ENCODE peak calls at places on chromosomes 1 and 21, in five cellular contexts. One of them, this sample, is unnamed.

GRCh38 chr1:245326396-245326795 is 171.6 kb downstream of the KIF26B start:
- DNase-seq in heart left ventricle: no peak
- DNase-seq in gastrocnemius medialis: no peak
- DNase-seq in ovary: no peak
- DNase-seq in A549: no peak
- DNase-seq in this sample: no peak

GRCh38 chr1:51484591-51484990 is 34.5 kb downstream of the EPS15 start:
- DNase-seq in A549: no peak
- DNase-seq in gastrocnemius medialis: no peak
- DNase-seq in ovary: no peak
- DNase-seq in heart left ventricle: no peak
- DNase-seq in this sample: no peak

GRCh38 chr1:113912594-113913311 is 7.6 kb downstream of the DCLRE1B start:
- DNase-seq in gastrocnemius medialis: peak
- DNase-seq in A549: no peak
- DNase-seq in ovary: peak
- DNase-seq in heart left ventricle: peak
- DNase-seq in this sample: peak

GRCh38 chr1:6148497-6149241 is 31.5 kb downstream of the CHD5 start:
- DNase-seq in gastrocnemius medialis: no peak
- DNase-seq in ovary: peak
- DNase-seq in heart left ventricle: peak
- DNase-seq in A549: peak
- DNase-seq in this sample: peak

GRCh38 chr1:66013371-66013770 is 220.7 kb downstream of the PDE4B start:
- DNase-seq in A549: no peak
- DNase-seq in gastrocnemius medialis: no peak
- DNase-seq in heart left ventricle: no peak
- DNase-seq in ovary: no peak
- DNase-seq in this sample: no peak

GRCh38 chr1:154325583-154326545 is 539 bp downstream of the ATP8B2 start:
- DNase-seq in gastrocnemius medialis: peak
- DNase-seq in A549: peak
- DNase-seq in ovary: peak
- DNase-seq in heart left ventricle: peak
- DNase-seq in this sample: peak

GRCh38 chr1:26784023-26784871 is 3.5 kb upstream of the PIGV start:
- DNase-seq in heart left ventricle: peak
- DNase-seq in ovary: peak
- DNase-seq in gastrocnemius medialis: peak
- DNase-seq in A549: no peak
- DNase-seq in this sample: peak

GRCh38 chr1:186629341-186629740 is 50.9 kb downstream of the PTGS2 start:
- DNase-seq in ovary: no peak
- DNase-seq in A549: no peak
- DNase-seq in gastrocnemius medialis: no peak
- DNase-seq in heart left ventricle: no peak
- DNase-seq in this sample: no peak

GRCh38 chr1:226324479-226324878 is 15.5 kb upstream of the LIN9 start:
- DNase-seq in gastrocnemius medialis: no peak
- DNase-seq in ovary: no peak
- DNase-seq in A549: no peak
- DNase-seq in heart left ventricle: no peak
- DNase-seq in this sample: no peak

GRCh38 chr1:3669421-3669821 is 17.1 kb downstream of the TP73 start:
- DNase-seq in gastrocnemius medialis: no peak
- DNase-seq in A549: no peak
- DNase-seq in heart left ventricle: peak
- DNase-seq in ovary: no peak
- DNase-seq in this sample: no peak

GRCh38 chr1:110450928-110451327 is at the start of gene PROK1:
- DNase-seq in heart left ventricle: no peak
- DNase-seq in A549: no peak
- DNase-seq in ovary: peak
- DNase-seq in gastrocnemius medialis: no peak
- DNase-seq in this sample: no peak

GRCh38 chr1:204712718-204713430 is 27.3 kb upstream of the LRRN2 start:
- DNase-seq in A549: no peak
- DNase-seq in heart left ventricle: no peak
- DNase-seq in gastrocnemius medialis: no peak
- DNase-seq in ovary: no peak
- DNase-seq in this sample: no peak

GRCh38 chr1:98340511-98340910 is 321.0 kb upstream of the SNX7 start:
- DNase-seq in gastrocnemius medialis: no peak
- DNase-seq in A549: no peak
- DNase-seq in heart left ventricle: no peak
- DNase-seq in ovary: no peak
- DNase-seq in this sample: no peak

GRCh38 chr21:40136571-40136970 is 269.3 kb downstream of the PCP4 start:
- DNase-seq in gastrocnemius medialis: no peak
- DNase-seq in A549: no peak
- DNase-seq in ovary: no peak
- DNase-seq in heart left ventricle: no peak
- DNase-seq in this sample: no peak

GRCh38 chr1:225813250-225813964 is 3.5 kb downstream of the EPHX1 start:
- DNase-seq in heart left ventricle: peak
- DNase-seq in A549: peak
- DNase-seq in ovary: peak
- DNase-seq in gastrocnemius medialis: peak
- DNase-seq in this sample: peak

GRCh38 chr1:159974350-159974965 is 20.4 kb upstream of the SLAMF9 start:
- DNase-seq in A549: no peak
- DNase-seq in ovary: no peak
- DNase-seq in gastrocnemius medialis: no peak
- DNase-seq in heart left ventricle: no peak
- DNase-seq in this sample: no peak

GRCh38 chr1:53585116-53585515 is 125.9 kb downstream of the DMRTB1 start:
- DNase-seq in ovary: no peak
- DNase-seq in gastrocnemius medialis: no peak
- DNase-seq in A549: no peak
- DNase-seq in heart left ventricle: no peak
- DNase-seq in this sample: no peak

GRCh38 chr1:14915356-14916054 is 238.0 kb upstream of the TMEM51 start:
- DNase-seq in gastrocnemius medialis: no peak
- DNase-seq in ovary: peak
- DNase-seq in A549: peak
- DNase-seq in heart left ventricle: peak
- DNase-seq in this sample: peak

GRCh38 chr1:203512830-203513578 is 19.1 kb downstream of the OPTC start:
- DNase-seq in ovary: no peak
- DNase-seq in heart left ventricle: no peak
- DNase-seq in A549: peak
- DNase-seq in gastrocnemius medialis: peak
- DNase-seq in this sample: peak

GRCh38 chr21:41759214-41759840 is 7.5 kb downstream of the RIPK4 start:
- DNase-seq in heart left ventricle: no peak
- DNase-seq in ovary: no peak
- DNase-seq in gastrocnemius medialis: no peak
- DNase-seq in A549: no peak
- DNase-seq in this sample: no peak

GRCh38 chr1:201724760-201725105 is 104.2 kb upstream of the IPO9 start:
- DNase-seq in A549: no peak
- DNase-seq in heart left ventricle: no peak
- DNase-seq in gastrocnemius medialis: no peak
- DNase-seq in ovary: no peak
- DNase-seq in this sample: no peak

GRCh38 chr1:94807742-94808491 is 12.2 kb upstream of the SLC44A3 start:
- DNase-seq in ovary: no peak
- DNase-seq in A549: no peak
- DNase-seq in heart left ventricle: no peak
- DNase-seq in gastrocnemius medialis: no peak
- DNase-seq in this sample: peak

GRCh38 chr1:32454726-32455125 is 10.1 kb upstream of the ZBTB8B start:
- DNase-seq in heart left ventricle: no peak
- DNase-seq in ovary: no peak
- DNase-seq in A549: no peak
- DNase-seq in gastrocnemius medialis: no peak
- DNase-seq in this sample: peak

GRCh38 chr1:17759114-17759513 is 4.0 kb downstream of the ACTL8 start:
- DNase-seq in ovary: no peak
- DNase-seq in gastrocnemius medialis: no peak
- DNase-seq in heart left ventricle: no peak
- DNase-seq in A549: no peak
- DNase-seq in this sample: no peak

GRCh38 chr1:119449964-119450363 is 35.0 kb downstream of the HSD3B2 start:
- DNase-seq in ovary: no peak
- DNase-seq in A549: no peak
- DNase-seq in gastrocnemius medialis: no peak
- DNase-seq in heart left ventricle: no peak
- DNase-seq in this sample: no peak

GRCh38 chr1:221724931-221725605 is 16.8 kb downstream of the DUSP10 start:
- DNase-seq in ovary: no peak
- DNase-seq in heart left ventricle: no peak
- DNase-seq in gastrocnemius medialis: peak
- DNase-seq in A549: no peak
- DNase-seq in this sample: peak

GRCh38 chr1:197776348-197777082 is 1.2 kb upstream of the DENND1B start:
- DNase-seq in heart left ventricle: no peak
- DNase-seq in ovary: no peak
- DNase-seq in A549: no peak
- DNase-seq in gastrocnemius medialis: no peak
- DNase-seq in this sample: no peak

GRCh38 chr1:20558180-20558579 is 5.8 kb downstream of the FAM43B start:
- DNase-seq in ovary: no peak
- DNase-seq in heart left ventricle: peak
- DNase-seq in gastrocnemius medialis: peak
- DNase-seq in A549: no peak
- DNase-seq in this sample: no peak

DNA sequence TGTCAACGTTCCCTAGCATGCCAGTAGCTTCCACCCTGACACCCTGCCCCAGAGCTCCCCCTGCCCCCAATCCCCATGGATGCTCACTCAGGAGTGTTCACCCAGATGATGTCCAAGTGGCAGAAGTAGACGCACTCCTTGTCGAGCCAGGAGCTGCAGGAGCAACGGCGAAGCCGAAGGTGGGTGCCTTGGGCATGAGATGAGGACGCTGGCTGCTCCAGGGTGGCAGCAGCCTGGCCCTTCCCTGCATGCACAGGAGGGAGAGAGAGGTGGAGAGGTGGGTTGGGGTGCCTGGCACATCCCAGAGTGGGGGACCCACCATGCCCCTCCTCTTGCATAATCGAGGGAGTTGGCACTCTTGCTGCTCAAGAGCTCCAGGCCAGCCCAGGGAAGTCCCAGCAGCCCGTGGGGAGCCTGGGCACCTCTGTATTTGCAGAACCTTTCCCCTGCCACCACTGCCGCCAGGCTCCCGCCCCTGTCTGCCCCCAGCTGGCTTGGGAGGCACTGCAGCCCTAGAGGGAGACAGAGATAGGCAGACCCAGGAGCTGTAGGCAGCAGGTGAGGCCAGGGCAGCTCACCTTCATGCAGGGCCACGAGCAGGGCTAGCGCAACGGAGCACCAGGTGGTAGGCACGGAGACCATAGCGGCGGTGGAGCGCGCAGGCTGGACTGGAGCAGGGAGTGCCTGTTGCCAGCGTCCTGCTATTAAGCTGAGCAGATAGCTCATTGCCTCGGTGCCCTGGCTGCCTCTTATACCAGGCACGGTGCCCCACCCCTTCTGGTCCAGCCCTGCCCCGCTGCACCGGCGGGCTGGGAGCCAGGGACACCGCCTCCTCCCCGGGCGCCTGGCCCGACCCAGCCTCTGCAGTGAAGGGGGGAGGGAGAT is at the start of gene EDN2:
- DNase-seq in ovary: no peak
- DNase-seq in A549: peak
- DNase-seq in heart left ventricle: peak
- DNase-seq in gastrocnemius medialis: peak
- DNase-seq in this sample: peak
- TF ChIP-seq POLR2A in ovary: no peak
- TF ChIP-seq POLR2A in A549: peak
- TF ChIP-seq POLR2A in heart left ventricle: no peak
- TF ChIP-seq POLR2A in gastrocnemius medialis: no peak
- TF ChIP-seq POLR2A in this sample: no peak

DNA sequence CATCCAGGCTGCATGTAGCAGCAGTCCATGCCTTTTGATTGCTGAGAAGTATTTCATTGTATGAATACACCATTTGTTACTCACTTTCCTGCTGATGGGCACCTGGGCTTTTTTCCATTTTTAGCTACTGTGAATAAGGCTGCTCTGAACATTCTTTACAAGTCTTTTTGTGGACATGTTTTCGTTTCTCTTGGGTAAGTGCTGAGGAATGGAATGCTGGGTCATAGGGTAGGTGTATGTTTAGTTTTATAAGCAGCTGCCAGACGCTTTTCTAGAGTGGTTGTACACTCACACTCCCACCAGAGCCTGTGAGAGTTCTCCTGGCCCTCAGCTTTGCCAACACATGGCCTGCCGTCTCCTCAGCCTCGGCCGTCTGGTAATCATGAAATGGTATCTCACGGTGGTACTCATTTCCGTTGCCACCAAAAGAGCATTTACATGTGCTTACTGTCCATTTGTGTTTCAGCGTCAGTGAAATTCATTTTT is 22.7 kb downstream of the SLX9 start:
- DNase-seq in heart left ventricle: no peak
- DNase-seq in A549: no peak
- DNase-seq in ovary: no peak
- DNase-seq in gastrocnemius medialis: no peak
- DNase-seq in this sample: no peak
- TF ChIP-seq POLR2A in heart left ventricle: no peak
- TF ChIP-seq POLR2A in A549: no peak
- TF ChIP-seq POLR2A in ovary: no peak
- TF ChIP-seq POLR2A in gastrocnemius medialis: no peak
- TF ChIP-seq POLR2A in this sample: no peak

DNA sequence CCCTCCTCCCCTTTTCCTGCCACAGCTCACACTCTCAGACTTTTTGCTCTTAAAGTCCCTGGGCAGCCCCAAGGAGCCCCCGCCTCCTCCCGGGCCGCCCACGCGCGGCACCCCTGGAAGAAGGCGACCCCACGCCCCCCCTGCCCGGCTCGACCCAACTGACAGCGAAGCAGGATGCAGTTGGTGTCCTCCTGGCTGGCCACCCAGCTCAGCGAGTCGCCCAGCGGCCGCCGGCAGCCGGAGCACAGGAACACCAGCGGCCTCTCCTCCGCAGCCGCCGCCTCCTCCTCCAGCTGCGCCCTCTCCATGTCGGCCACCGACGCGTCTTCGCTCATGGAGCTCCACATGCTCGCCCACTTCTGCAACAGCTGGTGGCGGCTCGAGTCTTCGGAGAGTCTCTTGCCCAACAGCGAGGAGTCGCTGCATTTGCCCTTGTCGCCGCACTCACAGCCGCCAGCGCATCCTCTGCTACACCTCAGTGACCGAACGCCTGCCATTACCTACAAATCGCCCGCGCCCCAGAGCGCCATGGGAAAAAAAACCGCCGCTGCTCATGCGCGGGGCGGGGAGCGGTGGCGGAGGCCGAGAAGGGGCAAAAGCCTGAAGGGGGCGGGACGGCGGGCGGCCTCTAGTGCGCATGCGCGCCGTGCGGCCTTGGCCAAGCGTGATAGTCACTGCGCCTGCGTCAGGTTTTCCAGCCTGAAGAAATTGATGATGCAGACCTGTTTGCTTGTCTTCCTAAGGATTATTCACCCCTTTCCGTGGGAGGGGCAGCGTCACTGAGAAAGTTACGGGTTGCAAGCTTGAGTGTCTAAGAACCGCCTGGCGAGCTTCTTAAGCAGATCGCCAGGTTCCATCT is at the start of gene MIS18A:
- DNase-seq in gastrocnemius medialis: peak
- DNase-seq in heart left ventricle: peak
- DNase-seq in ovary: peak
- DNase-seq in A549: peak
- DNase-seq in this sample: peak
- TF ChIP-seq POLR2A in gastrocnemius medialis: peak
- TF ChIP-seq POLR2A in heart left ventricle: peak
- TF ChIP-seq POLR2A in ovary: peak
- TF ChIP-seq POLR2A in A549: peak
- TF ChIP-seq POLR2A in this sample: no peak

GRCh38 chr1:47212636-47213229 is 19.3 kb downstream of the TAL1 start:
- DNase-seq in ovary: no peak
- DNase-seq in heart left ventricle: no peak
- DNase-seq in gastrocnemius medialis: no peak
- DNase-seq in A549: no peak
- DNase-seq in this sample: no peak
- TF ChIP-seq POLR2A in ovary: no peak
- TF ChIP-seq POLR2A in heart left ventricle: no peak
- TF ChIP-seq POLR2A in gastrocnemius medialis: no peak
- TF ChIP-seq POLR2A in A549: no peak
- TF ChIP-seq POLR2A in this sample: no peak

This sample was measured in adrenal gland.